ENCODE peak calls at places on chromosome X, in eight cellular contexts. L, J, R, B, Y, A, N and O are unnamed samples.

GRCh38 chrX:130082244-130083106 is 27.8 kb downstream of the ELF4 start:
- DNase-seq in N (no peak), R (peak; percentile 39), L (no peak), J (no peak), B (no peak), A (peak; percentile 65), Y (no peak), O (no peak)

GRCh38 chrX:135520022-135520552 is 373 bp upstream of the INTS6L start:
- DNase-seq in Y (no peak), A (no peak), J (no peak), B (no peak), L (peak; percentile 53), R (peak; percentile 72), N (no peak), O (no peak)

GRCh38 chrX:101430457-101431078 is 22.5 kb downstream of the HNRNPH2 start:
- DNase-seq in J (peak; percentile 44), B (no peak), A (no peak), R (no peak), N (no peak), L (peak; percentile 19), Y (no peak), O (peak; percentile 19)

GRCh38 chrX:41621236-41621651 is 67.5 kb upstream of the GPR34 start:
- DNase-seq in Y (peak; percentile 18), J (peak; percentile 37), N (no peak), A (no peak), R (peak; percentile 49), B (no peak), L (no peak), O (peak; percentile 52)

GRCh38 chrX:132023896-132024386 is 839 bp downstream of the STK26 start:
- DNase-seq in N (no peak), A (peak; percentile 24), B (peak; percentile 4), Y (no peak), R (no peak), J (no peak), L (peak; percentile 25), O (no peak)

GRCh38 chrX:151970027-151970426 is 4.4 kb downstream of the GABRE start:
- DNase-seq in N (no peak), B (no peak), R (no peak), J (no peak), Y (no peak), L (no peak), A (no peak), O (no peak)

GRCh38 chrX:43677993-43678392 is 21.9 kb downstream of the MAOA start:
- DNase-seq in R (no peak), L (no peak), A (no peak), B (no peak), N (no peak), Y (no peak), J (no peak), O (no peak)

GRCh38 chrX:103398321-103398937 is 22.1 kb downstream of the BEX3 start:
- DNase-seq in N (no peak), Y (no peak), L (peak; percentile 43), B (no peak), J (peak; percentile 89), A (no peak), R (peak; percentile 80), O (peak; percentile 51)

GRCh38 chrX:121064579-121064978 is 17.2 kb downstream of the GLUD2 start:
- DNase-seq in A (no peak), B (no peak), L (no peak), N (no peak), J (no peak), R (no peak), Y (no peak), O (no peak)

GRCh38 chrX:133364201-133364600 is 51.1 kb downstream of the GPC4 start:
- DNase-seq in R (peak; percentile 33), A (no peak), Y (no peak), L (peak; percentile 28), N (no peak), J (no peak), B (no peak), O (no peak)

GRCh38 chrX:44239036-44239435 is 104.4 kb downstream of the EFHC2 start:
- DNase-seq in R (no peak), L (no peak), J (no peak), A (no peak), B (no peak), N (no peak), Y (no peak), O (no peak)

GRCh38 chrX:97389761-97390192 is 506.1 kb downstream of the RPA4 start:
- DNase-seq in L (peak; percentile 73), R (peak; percentile 81), A (no peak), N (no peak), J (peak; percentile 80), B (no peak), Y (no peak), O (peak; percentile 59)

GRCh38 chrX:110086916-110087484 is 84.1 kb downstream of the TMEM164 start:
- DNase-seq in L (peak; percentile 72), Y (peak; percentile 3), N (no peak), R (peak; percentile 92), A (no peak), B (peak; percentile 6), J (peak; percentile 95), O (peak; percentile 34)

GRCh38 chrX:100928660-100929613 is at the start of gene XKRX:
- DNase-seq in N (no peak), J (no peak), Y (no peak), A (no peak), R (no peak), L (peak; percentile 52), B (peak; percentile 2), O (peak; percentile 34)

GRCh38 chrX:149631293-149632165 is at the start of gene TMEM185A:
- DNase-seq in L (peak; percentile 76), A (peak; percentile 36), J (peak; percentile 28), B (no peak), R (peak; percentile 32), Y (peak; percentile 28), N (no peak), O (peak; percentile 63)

GRCh38 chrX:68307767-68308166 is 125.5 kb downstream of the OPHN1 start:
- DNase-seq in A (no peak), R (peak; percentile 81), J (peak; percentile 86), N (no peak), L (peak; percentile 52), Y (peak; percentile 22), B (peak; percentile 12), O (peak; percentile 50)

GRCh38 chrX:115679460-115679859 is 118.5 kb downstream of the PLS3 start:
- DNase-seq in J (peak; percentile 14), Y (peak; percentile 2), B (peak; percentile 4), L (peak; percentile 51), A (peak; percentile 0), R (peak; percentile 58), N (no peak), O (peak; percentile 29)

GRCh38 chrX:826026-826425 is 195.4 kb downstream of the SHOX start:
- DNase-seq in A (no peak), B (no peak), J (no peak), Y (no peak), N (no peak), L (peak; percentile 9), R (peak; percentile 15), O (no peak)

GRCh38 chrX:80216086-80216485 is 201.5 kb downstream of the TBX22 start:
- DNase-seq in B (no peak), R (peak; percentile 83), L (no peak), J (peak; percentile 12), A (no peak), Y (no peak), N (no peak), O (peak; percentile 0)